ENCODE peak calls at places on chromosomes 1 and 21, in five cellular contexts. F is stomach, R is sigmoid colon, X is endothelial cell of umbilical vein, P is GM12891. K is an unnamed sample.

GRCh38 chr1:228334226-228334935 is 72.3 kb downstream of the TRIM11 start:
- DNase-seq in X (no peak), F (peak), R (peak), P (no peak), K (no peak)

GRCh38 chr1:3081171-3081683 is 12.2 kb downstream of the PRDM16 start:
- DNase-seq in F (no peak), X (no peak), R (no peak), P (no peak), K (no peak)

GRCh38 chr1:182603646-182604127 is 502 bp downstream of the RGS16 start:
- DNase-seq in R (peak), X (no peak), P (no peak), F (no peak), K (no peak)

GRCh38 chr1:55402676-55403464 is 187.7 kb upstream of the USP24 start:
- DNase-seq in X (no peak), P (no peak), R (no peak), F (no peak), K (no peak)

GRCh38 chr1:96400074-96400473 is 321.5 kb upstream of the PTBP2 start:
- DNase-seq in P (no peak), F (no peak), R (no peak), X (no peak), K (no peak)

GRCh38 chr1:69739181-69739580 is 171.5 kb downstream of the LRRC7 start:
- DNase-seq in X (no peak), F (no peak), P (no peak), R (no peak), K (no peak)

GRCh38 chr1:183879477-183879876 is 74.6 kb downstream of the RGL1 start:
- DNase-seq in F (no peak), P (no peak), R (no peak), X (no peak), K (no peak)

GRCh38 chr1:160158534-160158933 is 7.1 kb downstream of the ATP1A4 start:
- DNase-seq in F (no peak), R (no peak), X (no peak), P (no peak), K (no peak)

GRCh38 chr21:45839274-45839673 is 142.3 kb upstream of the COL6A1 start:
- DNase-seq in F (no peak), P (no peak), X (no peak), R (no peak), K (no peak)

GRCh38 chr1:9231648-9232332 is 2.8 kb upstream of the H6PD start:
- DNase-seq in P (no peak), F (no peak), X (no peak), R (no peak), K (no peak)

GRCh38 chr1:247118946-247119446 is 14.8 kb upstream of the ZNF669 start:
- DNase-seq in P (no peak), R (no peak), F (no peak), X (no peak), K (peak)

GRCh38 chr1:223771814-223772770 is 59.8 kb downstream of the CAPN2 start:
- DNase-seq in R (peak), F (no peak), P (no peak), X (peak), K (no peak)

GRCh38 chr1:30375156-30375555 is 348.2 kb downstream of the MATN1 start:
- DNase-seq in P (no peak), R (peak), X (no peak), F (peak), K (no peak)

GRCh38 chr1:29145739-29146437 is 22.2 kb upstream of the TMEM200B start:
- DNase-seq in P (no peak), F (peak), X (no peak), R (no peak), K (no peak)

GRCh38 chr1:92366045-92366405 is 67.2 kb downstream of the RPAP2 start:
- DNase-seq in R (no peak), P (no peak), F (no peak), X (no peak), K (no peak)

GRCh38 chr1:83775977-83776603 is 222.8 kb downstream of the TTLL7 start:
- DNase-seq in F (no peak), R (no peak), P (no peak), X (no peak), K (no peak)

GRCh38 chr1:106534612-106535011 is 521.9 kb upstream of the PRMT6 start:
- DNase-seq in F (no peak), X (no peak), R (no peak), P (no peak), K (no peak)

GRCh38 chr1:180415985-180416633 is 86.3 kb downstream of the ACBD6 start:
- DNase-seq in R (no peak), F (no peak), P (peak), X (peak), K (no peak)

DNA sequence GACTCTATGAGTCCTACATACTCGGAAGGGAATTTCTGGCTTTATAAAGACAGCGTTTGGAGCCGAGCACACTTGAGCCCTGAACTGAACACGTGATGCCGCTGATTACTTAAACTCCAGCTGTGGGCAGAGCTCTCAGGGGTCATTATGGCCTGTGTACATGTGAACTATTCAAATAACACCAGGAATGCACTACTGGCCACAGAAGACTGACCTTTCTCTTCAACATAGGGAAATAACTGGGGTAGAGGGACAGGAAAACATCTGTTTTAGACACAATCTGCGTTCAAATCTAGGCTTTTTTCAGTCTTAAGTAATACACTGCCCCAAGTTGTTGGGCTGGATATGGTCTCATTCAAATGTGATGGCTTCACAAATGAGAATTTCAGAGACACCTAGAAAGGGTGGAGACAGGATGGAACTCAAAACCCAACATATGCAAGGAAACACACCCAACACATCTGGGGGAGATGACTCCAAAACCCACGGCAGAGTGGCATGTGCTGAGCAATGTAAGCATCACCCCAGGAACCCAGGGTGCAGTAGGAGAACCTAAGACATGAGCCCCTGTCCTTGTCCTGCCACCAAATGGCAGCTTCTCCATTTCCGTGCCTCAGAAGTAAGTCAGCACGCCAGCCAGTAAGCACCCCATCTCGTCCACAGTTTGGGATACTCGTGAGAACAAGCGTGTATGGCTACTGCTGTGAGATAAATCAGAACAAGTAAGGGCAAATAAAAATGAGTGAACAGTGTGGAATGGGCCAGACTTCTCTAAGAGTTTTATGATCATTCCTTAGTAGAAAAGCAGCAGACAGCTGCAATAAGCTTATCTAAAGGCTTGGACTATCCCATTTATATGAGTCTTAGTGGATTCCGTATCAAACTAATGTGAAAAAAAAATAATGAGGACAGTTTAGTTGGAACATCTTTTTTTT is 24.9 kb downstream of the NID1 start:
- DNase-seq in P (no peak), F (no peak), R (peak), X (no peak), K (no peak)
- TF ChIP-seq POLR2AphosphoS5 in P (no peak), F (peak), R (peak), X (no peak), K (no peak)

DNA sequence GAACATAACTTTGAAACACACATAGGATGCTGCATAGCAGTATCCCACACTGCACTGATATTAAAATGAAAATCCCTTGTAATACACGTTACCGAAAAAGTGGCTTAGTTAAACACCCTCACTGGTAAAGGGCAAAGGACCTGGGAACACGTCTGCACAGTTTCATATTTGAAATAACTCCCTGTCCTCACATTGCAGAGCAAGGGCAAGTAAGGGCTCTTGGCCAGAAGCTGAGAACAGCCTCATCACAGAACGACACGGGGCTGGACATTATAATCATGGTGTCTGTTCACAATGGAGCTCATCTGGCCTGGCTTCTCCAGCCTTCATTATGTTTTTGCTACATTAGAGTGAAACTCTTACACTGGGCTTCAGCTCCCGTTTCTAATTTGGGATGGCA is 207.0 kb downstream of the PCP4 start:
- DNase-seq in P (no peak), F (no peak), R (no peak), X (no peak), K (no peak)
- TF ChIP-seq POLR2AphosphoS5 in P (no peak), F (no peak), R (peak), X (no peak), K (no peak)

GRCh38 chr1:222618880-222619321 is 1.0 kb downstream of the MIA3 start:
- DNase-seq in X (peak), R (peak), P (no peak), F (no peak), K (no peak)

GRCh38 chr1:222620566-222620965 is 2.7 kb downstream of the MIA3 start:
- DNase-seq in F (no peak), X (no peak), R (no peak), P (no peak), K (no peak)

GRCh38 chr1:222617367-222617951 is 438 bp upstream of the MIA3 start:
- DNase-seq in F (peak), R (peak), X (peak), P (peak), K (peak)

GRCh38 chr1:222616535-222616934 is 1.4 kb upstream of the MIA3 start:
- DNase-seq in X (no peak), R (no peak), P (no peak), F (no peak), K (no peak)

DNA sequence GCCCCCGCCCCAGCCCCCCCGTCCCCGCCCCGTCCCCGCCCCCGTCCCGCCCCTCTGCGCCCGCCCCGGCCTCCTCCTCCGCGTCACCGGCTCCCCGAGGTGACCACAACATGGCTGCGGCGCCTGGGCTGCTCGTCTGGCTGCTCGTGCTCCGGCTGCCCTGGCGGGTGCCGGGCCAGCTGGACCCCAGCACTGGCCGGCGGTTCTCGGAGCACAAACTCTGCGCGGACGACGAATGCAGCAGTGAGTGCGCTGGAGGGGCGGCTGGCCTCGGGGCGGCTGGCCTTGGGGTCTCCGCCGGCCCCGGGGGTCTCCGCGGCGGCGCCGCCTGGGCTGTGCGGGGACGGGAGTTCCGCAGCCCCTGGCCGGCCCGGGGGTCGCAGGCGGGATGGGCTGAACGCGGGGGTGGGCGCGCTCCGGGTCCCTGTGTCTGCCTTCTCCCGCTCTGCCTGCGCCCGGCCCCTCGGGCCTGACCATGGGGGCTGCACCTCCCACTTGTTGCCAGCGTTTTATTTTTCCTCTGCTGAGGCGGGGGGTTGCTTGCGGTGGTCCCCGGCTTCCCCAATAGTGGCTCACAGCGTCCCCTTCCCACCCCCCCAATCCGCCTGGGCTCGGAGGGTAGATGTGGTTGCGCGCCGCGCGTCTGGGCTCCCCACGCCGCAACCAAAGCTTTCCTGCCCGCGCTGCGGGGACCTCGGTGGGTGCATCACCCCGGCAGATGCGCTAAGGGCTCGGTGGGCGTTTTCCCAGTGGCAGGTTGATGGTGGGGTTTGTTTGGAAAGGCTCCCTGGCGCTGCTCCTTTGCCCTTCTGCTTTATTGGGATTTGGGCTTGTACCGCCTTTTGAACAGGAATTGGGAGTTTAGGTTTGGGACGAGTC is at the start of gene MIA3:
- DNase-seq in F (no peak), X (peak), R (peak), P (peak), K (peak)
- TF ChIP-seq POLR2AphosphoS5 in F (no peak), X (peak), R (peak), P (peak), K (peak)

DNA sequence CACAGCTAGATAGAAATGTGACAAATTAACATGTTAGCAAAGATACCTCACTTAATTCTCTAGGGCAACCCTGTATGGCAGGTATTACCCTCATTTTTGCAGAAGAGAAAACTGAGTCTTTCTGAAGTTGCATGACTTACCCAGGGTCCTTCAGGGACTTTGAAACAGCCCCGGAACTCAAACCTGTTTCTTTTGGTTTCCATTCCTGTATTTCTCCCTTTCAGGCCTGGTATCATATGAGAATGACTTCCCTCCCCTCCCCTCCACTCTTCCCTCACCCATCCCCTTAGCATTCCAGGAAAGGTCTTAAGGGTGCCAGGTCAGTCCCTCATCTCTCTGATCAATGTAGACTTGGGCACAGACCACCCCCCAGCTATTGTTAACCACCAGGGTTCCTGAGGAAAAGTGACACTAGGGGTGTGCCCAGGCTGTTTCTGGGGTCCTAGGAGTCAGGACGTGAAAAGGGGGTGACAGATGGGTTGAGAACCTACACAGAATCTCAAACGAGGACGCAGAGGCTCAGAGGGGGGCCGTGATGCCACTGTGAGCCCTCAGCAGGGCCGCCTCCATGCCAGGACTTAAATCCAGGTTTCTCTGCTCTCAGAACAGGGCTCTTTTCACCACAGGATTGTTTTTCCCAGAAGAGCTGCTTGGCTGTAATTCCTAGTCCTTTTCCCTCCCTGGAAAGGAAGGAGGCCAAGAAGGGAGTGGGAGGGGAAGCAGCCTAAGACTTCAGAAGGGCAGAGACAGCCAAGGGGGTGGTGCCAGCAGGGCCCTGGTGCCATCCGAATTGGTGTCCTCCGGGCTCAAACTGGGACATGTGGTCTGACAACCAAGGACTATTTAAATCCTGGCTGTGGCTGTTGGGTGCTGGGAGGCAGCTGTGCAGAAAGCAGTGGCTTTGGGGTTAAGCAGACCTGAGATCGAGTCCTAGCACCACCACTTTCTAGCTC is 2.1 kb upstream of the WASF2 start:
- DNase-seq in R (peak), X (peak), P (no peak), F (no peak), K (no peak)
- TF ChIP-seq POLR2AphosphoS5 in R (peak), X (no peak), P (no peak), F (no peak), K (no peak)

GRCh38 chr1:1304331-1305299 is 3.1 kb downstream of the ACAP3 start:
- DNase-seq in X (no peak), F (peak), P (no peak), R (peak), K (no peak)
- TF ChIP-seq POLR2AphosphoS5 in X (no peak), F (peak), P (no peak), R (peak), K (no peak)

DNA sequence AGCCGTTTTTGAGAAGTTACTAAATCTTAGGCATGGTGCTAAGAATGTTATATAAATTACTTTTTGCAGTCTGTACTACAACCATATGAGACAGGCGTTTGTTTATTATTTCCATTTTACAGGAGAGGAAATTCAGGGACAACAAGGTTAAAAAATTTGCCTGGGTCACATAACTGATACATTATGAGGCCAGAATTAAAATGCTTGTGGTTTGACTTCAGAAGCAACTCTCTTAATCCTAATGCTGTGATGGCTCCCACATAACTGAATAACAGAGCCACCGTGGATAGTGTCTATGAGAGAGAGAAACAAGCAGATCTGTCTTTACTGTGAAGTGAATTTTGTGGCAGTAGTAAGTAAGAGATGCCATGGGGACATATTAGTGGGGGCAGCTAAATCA is 184.9 kb downstream of the NCAM2 start:
- DNase-seq in R (no peak), F (no peak), X (no peak), P (no peak), K (no peak)
- TF ChIP-seq POLR2AphosphoS5 in R (no peak), F (no peak), X (no peak), P (no peak), K (no peak)

GRCh38 chr1:68542586-68542985 is 45.7 kb upstream of the DEPDC1 start:
- DNase-seq in P (no peak), R (no peak), X (peak), F (no peak), K (no peak)

DNA sequence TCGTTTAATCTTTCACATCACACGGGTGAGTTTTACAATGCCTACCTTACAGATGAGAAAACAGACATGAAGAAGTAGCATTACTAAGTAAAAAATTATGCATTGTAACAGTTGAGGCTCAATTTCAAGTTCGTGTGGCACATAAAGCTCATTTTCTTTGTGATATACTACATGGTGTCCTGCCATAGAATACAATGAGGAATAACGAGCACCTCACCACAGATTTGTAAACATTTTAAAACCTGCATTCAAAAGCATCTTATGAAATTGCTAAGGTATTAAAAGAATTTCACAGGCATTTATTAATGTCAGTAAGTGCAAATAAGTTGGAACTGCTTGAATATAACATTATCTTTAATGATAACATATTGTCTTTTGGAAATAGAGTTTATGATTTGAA is 47.8 kb upstream of the DEPDC1 start:
- DNase-seq in F (no peak), R (no peak), X (no peak), P (no peak), K (no peak)
- TF ChIP-seq POLR2AphosphoS5 in F (no peak), R (no peak), X (no peak), P (no peak), K (no peak)

DNA sequence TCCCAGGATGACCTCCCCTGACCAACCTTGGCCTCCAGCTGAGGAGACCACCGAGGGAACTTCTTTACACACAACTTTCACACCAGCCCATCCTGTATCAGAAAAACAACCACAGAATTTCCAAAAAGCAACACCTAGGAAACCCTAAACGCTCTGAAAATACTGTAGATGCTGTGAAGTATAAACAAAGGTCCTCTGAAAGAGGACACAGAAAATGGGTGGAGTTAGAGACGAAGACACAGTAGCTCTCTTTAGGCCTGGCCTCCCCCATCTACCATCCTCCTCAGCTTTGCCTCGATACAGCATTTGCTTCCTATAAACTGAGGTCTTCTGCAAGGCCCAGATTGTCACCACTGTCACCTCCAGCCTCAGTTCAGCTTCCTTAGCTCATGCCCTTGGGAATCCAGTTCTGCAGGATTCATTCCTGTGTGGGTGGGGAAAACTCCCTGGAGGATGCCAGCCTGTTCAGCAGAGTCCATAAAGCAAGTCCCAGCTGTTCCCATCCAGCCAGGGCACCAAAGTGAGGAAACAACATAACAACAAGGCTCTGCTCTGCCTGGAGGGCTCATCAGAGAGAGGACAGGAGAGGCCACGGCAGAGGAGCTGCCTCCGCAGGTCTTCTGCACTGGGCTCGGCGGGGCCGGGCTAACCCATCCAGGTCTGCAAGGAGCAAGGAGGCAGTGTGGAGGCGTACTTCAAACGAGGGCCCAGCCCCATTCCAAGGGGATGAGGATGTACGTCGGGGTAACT is 15.0 kb downstream of the PIK3C2B start:
- DNase-seq in X (no peak), P (no peak), F (peak), R (no peak), K (no peak)
- TF ChIP-seq POLR2AphosphoS5 in X (no peak), P (no peak), F (no peak), R (no peak), K (no peak)